ENCODE peak calls at places on chromosomes 5 and 9, in seven cellular contexts. W, A, E, Z, C, G and T are unnamed samples. For H3K4me1, the result is how much of the 10 kb centered on the place peaks cover.

GRCh38 chr9:129640086-129640870 is 1.7 kb downstream of the ASB6 start:
- DNase-seq in C (no peak), A (peak), G (peak), Z (no peak), W (no peak), E (no peak), T (no peak)

GRCh38 chr9:93897075-93897970 is 57.8 kb downstream of the BARX1 start:
- DNase-seq in A (no peak), Z (peak), G (no peak), E (no peak), W (peak), C (no peak), T (no peak)

GRCh38 chr9:92176800-92177185 is 61.6 kb upstream of the SPTLC1 start:
- DNase-seq in G (no peak), E (no peak), C (no peak), A (no peak), W (no peak), Z (no peak), T (no peak)

GRCh38 chr5:134455466-134455865 is 43.8 kb upstream of the CDKN2AIPNL start:
- DNase-seq in W (peak), G (no peak), A (no peak), C (no peak), E (no peak), Z (no peak), T (no peak)

GRCh38 chr5:1429501-1429900 is 15.7 kb downstream of the SLC6A3 start:
- DNase-seq in C (no peak), G (no peak), Z (peak), E (no peak), W (peak), A (no peak), T (no peak)

GRCh38 chr5:122040903-122041302 is 37.2 kb downstream of the LOX start:
- DNase-seq in W (no peak), A (peak), G (no peak), E (no peak), C (no peak), Z (no peak), T (no peak)

GRCh38 chr5:55313870-55314617 is 6.3 kb downstream of the MTREX start:
- DNase-seq in A (no peak), Z (no peak), W (no peak), C (no peak), E (no peak), G (no peak), T (no peak)

GRCh38 chr9:129595323-129595741 is 25.6 kb downstream of the C9orf50 start:
- DNase-seq in E (no peak), Z (no peak), A (peak), G (no peak), W (no peak), C (no peak), T (no peak)

GRCh38 chr5:17343675-17344074 is 126.2 kb downstream of the BASP1 start:
- DNase-seq in G (no peak), C (no peak), A (peak), E (peak), W (no peak), Z (no peak), T (no peak)

GRCh38 chr9:19271081-19271480 is 40.6 kb downstream of the DENND4C start:
- DNase-seq in E (no peak), Z (no peak), C (no peak), A (no peak), G (no peak), W (no peak), T (no peak)

GRCh38 chr9:6415266-6415665 is 2.3 kb downstream of the UHRF2 start:
- DNase-seq in C (no peak), G (no peak), Z (no peak), A (no peak), E (no peak), W (no peak), T (no peak)

GRCh38 chr9:6412572-6413364 is at the start of gene UHRF2:
- DNase-seq in A (peak), W (peak), Z (peak), C (peak), G (peak), E (peak), T (peak)

GRCh38 chr9:6417186-6417585 is 4.2 kb downstream of the UHRF2 start:
- DNase-seq in G (no peak), Z (no peak), A (peak), E (no peak), W (no peak), C (no peak), T (no peak)

GRCh38 chr9:6413365-6414263 is 615 bp downstream of the UHRF2 start:
- DNase-seq in W (no peak), C (peak), E (no peak), G (peak), Z (no peak), A (no peak), T (peak)

DNA sequence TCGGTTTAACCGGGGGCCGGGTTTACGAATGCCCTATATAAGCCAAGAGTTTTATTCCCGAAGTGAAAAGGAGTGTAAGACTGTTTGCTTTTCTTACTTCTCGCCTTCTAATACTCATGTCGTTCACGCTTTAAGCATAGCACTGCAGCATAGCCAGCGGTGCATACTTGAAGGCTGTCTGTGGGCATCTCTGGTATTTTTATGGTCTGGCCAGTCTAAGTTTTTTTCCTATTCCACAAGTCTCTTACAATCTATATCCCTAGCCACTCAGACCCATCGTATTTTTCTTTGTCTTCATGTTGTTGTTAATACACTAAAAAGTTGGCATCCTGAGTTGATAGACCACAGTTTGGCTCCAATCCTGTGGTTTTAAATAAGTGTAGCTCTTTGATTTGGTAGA is 1.3 kb downstream of the UHRF2 start:
- DNase-seq in G (peak), C (peak), Z (no peak), W (no peak), A (peak), E (no peak), T (peak)
- H3K4me3 ChIP-seq in G (peak), C (peak), Z (peak), W (peak), A (peak), E (peak), T (peak)

GRCh38 chr9:112121633-112122032 is 53.5 kb downstream of the SUSD1 start:
- DNase-seq in G (no peak), A (no peak), C (no peak), E (no peak), W (no peak), Z (no peak), T (no peak)

GRCh38 chr9:112119225-112120045 is 55.7 kb downstream of the SUSD1 start:
- DNase-seq in W (no peak), G (no peak), A (peak), E (no peak), Z (no peak), C (no peak), T (no peak)

GRCh38 chr9:112120471-112120925 is 54.6 kb downstream of the SUSD1 start:
- DNase-seq in E (no peak), C (no peak), Z (no peak), G (no peak), A (no peak), W (no peak), T (no peak)

GRCh38 chr9:112115955-112116354 is 59.1 kb downstream of the SUSD1 start:
- DNase-seq in E (no peak), C (no peak), G (no peak), W (no peak), A (no peak), Z (no peak), T (no peak)

GRCh38 chr9:112120046-112120373 is 55.1 kb downstream of the SUSD1 start:
- DNase-seq in A (no peak), C (no peak), Z (no peak), W (no peak), E (no peak), G (no peak), T (no peak)
- H3K27ac ChIP-seq in A (no peak), C (no peak), Z (no peak), W (no peak), E (no peak), G (no peak), T (no peak)

GRCh38 chr5:10576790-10577189 is 12.9 kb downstream of the ANKRD33B start:
- DNase-seq in A (no peak), E (no peak), Z (no peak), C (no peak), W (no peak), G (no peak), T (no peak)
- H3K4me1 ChIP-seq in A (under half), E (under half), Z (under half), C (under half), W (under half), G (under half), T (under half)

DNA sequence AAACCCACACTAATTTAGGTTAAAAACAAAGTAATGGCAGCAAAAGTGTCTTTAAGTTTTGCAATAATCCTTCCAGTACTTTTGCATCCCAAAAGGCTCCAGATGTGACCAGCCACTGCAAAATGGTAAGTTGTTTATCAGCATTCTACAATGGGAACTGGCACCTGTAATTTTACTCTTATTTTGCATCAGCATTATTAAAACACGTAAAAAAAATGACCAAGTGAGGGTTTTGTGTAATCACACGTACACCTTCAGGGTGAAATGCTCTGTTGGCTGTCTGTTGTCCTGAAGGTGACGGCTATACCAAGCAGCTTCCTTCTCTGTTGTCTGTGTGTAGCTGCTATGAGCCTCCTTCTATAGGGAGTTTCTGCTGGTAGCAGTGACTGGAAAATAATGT is 36.9 kb upstream of the SSBP2 start:
- DNase-seq in W (peak), G (peak), Z (no peak), E (no peak), A (peak), C (peak), T (no peak)
- H3K4me3 ChIP-seq in W (peak), G (no peak), Z (peak), E (no peak), A (no peak), C (no peak), T (no peak)

DNA sequence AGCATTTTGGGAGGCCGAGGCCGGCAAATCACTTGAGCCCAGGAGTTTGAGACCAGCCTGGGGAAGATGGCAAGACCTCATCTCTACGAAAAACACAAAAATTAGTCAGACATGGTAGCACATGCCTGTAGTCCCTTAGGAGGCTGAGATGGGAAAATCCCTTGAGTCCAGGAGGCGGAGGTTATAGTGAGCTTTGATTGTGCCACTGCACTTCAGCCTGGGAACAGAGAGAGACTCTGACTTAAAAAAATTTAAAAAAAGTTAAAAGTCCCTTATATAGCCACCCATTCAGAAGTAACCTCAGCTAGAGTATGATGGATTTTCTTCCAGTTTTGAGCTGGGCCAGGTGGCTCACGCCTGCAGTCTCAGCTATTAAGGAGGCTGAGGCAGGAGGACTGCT is 72.4 kb downstream of the UGCG start:
- DNase-seq in A (peak), G (no peak), Z (no peak), W (no peak), E (no peak), C (no peak), T (no peak)
- H3K27ac ChIP-seq in A (no peak), G (no peak), Z (no peak), W (no peak), E (peak), C (no peak), T (no peak)

GRCh38 chr9:124290053-124290581 is 32.4 kb downstream of the NEK6 start:
- DNase-seq in W (no peak), G (no peak), C (no peak), E (no peak), Z (no peak), A (no peak), T (no peak)
- H3K4me1 ChIP-seq in W (under half), G (under half), C (under half), E (half or more), Z (under half), A (half or more), T (under half)

GRCh38 chr9:113503131-113503541 is 39.6 kb downstream of the RGS3 start:
- DNase-seq in A (no peak), W (no peak), Z (no peak), C (no peak), G (no peak), E (no peak), T (no peak)

GRCh38 chr9:113502427-113503008 is 39.0 kb downstream of the RGS3 start:
- DNase-seq in G (no peak), Z (no peak), W (no peak), A (no peak), E (no peak), C (no peak), T (no peak)

GRCh38 chr9:113504725-113505590 is 41.4 kb downstream of the RGS3 start:
- DNase-seq in A (no peak), G (no peak), Z (no peak), C (no peak), W (no peak), E (no peak), T (no peak)

GRCh38 chr9:113501821-113502220 is 38.3 kb downstream of the RGS3 start:
- DNase-seq in E (no peak), Z (no peak), C (no peak), A (no peak), G (no peak), W (no peak), T (no peak)

DNA sequence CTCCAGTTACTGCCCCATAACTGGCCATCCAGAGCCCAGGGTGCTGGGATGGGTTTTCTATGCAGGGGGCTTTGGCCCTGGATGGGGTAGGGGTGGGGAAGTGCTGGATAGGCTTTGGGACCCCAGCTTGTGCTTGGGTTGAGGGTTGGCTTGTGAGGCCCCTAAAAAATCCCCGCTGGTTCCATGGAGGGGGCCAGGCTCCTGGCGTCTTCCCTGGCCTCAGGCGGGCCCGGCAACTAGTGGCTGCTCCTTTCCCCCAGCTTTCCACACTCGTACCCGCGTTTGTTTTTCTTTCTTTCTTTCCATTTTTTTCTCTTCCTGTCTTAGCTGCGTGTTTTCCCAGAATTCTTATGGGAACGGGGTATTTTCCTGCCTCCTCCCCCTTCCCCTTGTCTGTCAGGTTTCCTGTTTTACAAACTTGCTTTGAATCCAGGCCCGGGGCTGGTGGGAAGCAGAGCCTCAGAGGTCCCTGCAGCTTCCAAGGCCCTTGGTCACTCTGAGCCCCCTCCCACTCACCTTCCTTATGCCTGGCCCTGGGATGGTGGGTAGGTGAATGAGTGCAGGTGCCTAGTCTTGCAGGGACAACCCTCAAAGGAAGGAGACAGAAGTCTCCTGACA is 40.2 kb downstream of the RGS3 start:
- DNase-seq in W (no peak), G (no peak), A (peak), Z (no peak), C (no peak), E (no peak), T (no peak)
- H3K4me3 ChIP-seq in W (no peak), G (no peak), A (no peak), Z (peak), C (no peak), E (no peak), T (no peak)

GRCh38 chr5:64788156-64788555 is 19.4 kb downstream of the CWC27 start:
- DNase-seq in A (peak), C (no peak), W (no peak), G (no peak), Z (no peak), E (no peak), T (no peak)

GRCh38 chr5:64790210-64790609 is 21.5 kb downstream of the CWC27 start:
- DNase-seq in C (no peak), G (no peak), A (peak), W (no peak), E (no peak), Z (no peak), T (no peak)

GRCh38 chr5:64794053-64794770 is 25.5 kb downstream of the CWC27 start:
- DNase-seq in W (no peak), Z (no peak), A (no peak), E (no peak), G (no peak), C (no peak), T (no peak)

GRCh38 chr5:64792474-64792873 is 23.7 kb downstream of the CWC27 start:
- DNase-seq in C (no peak), E (no peak), A (no peak), Z (no peak), G (no peak), W (no peak), T (no peak)

GRCh38 chr5:64789457-64789856 is 20.7 kb downstream of the CWC27 start:
- DNase-seq in E (no peak), G (no peak), W (no peak), C (no peak), Z (no peak), A (peak), T (no peak)
- H3K27ac ChIP-seq in E (no peak), G (no peak), W (no peak), C (no peak), Z (no peak), A (no peak), T (no peak)

DNA sequence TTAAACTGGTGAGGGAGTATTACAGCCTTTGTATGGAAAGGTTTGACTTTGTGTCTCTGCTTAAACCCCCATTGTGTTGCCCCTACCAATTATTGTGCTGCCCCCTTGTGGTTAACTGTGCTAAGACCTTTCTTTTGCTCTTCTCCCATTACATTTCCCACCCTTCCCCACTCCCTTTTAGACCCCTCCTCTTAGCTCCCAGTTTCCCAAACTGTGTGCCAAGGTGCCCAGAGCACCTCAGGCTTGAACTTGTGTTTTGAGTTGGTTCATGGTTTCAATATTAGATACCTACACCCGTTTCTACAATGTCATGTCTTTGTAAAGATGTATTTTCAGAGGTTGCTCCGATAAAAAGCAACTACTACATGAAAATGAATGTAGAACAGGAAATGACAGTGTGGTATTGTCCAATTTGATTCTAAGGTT is 2.9 kb downstream of the JAK2 start:
- DNase-seq in E (peak), C (peak), A (peak), W (no peak), G (peak), Z (no peak), T (peak)
- H3K4me1 ChIP-seq in E (under half), C (half or more), A (under half), W (under half), G (under half), Z (under half), T (under half)

GRCh38 chr5:120466337-120467006 is 2.4 kb downstream of the PRR16 start:
- DNase-seq in A (peak), Z (no peak), W (no peak), G (no peak), C (no peak), E (no peak), T (no peak)

GRCh38 chr5:120463991-120464626 is at the start of gene PRR16:
- DNase-seq in G (peak), E (no peak), W (peak), A (peak), C (no peak), Z (no peak), T (no peak)

GRCh38 chr5:120465281-120465961 is 1.3 kb downstream of the PRR16 start:
- DNase-seq in C (no peak), A (peak), E (no peak), Z (no peak), W (peak), G (peak), T (no peak)

GRCh38 chr5:120464627-120465280 is 654 bp downstream of the PRR16 start:
- DNase-seq in G (peak), C (no peak), Z (no peak), W (peak), E (no peak), A (peak), T (no peak)

GRCh38 chr5:120463026-120463770 is 902 bp upstream of the PRR16 start:
- DNase-seq in C (no peak), W (no peak), G (no peak), Z (no peak), E (no peak), A (no peak), T (no peak)
- H3K4me3 ChIP-seq in C (no peak), W (no peak), G (no peak), Z (peak), E (no peak), A (no peak), T (no peak)